ENCODE peak calls at places on chromosome 1, in eight cellular contexts. D, L, W, T, G, P, U and E are unnamed samples.

GRCh38 chr1:3871451-3871805 is 14.2 kb downstream of the DFFB start:
- DNase-seq in D (no peak), L (no peak), W (no peak), T (no peak), G (no peak), P (no peak), U (no peak), E (no peak)

GRCh38 chr1:38183094-38183493 is 136.5 kb upstream of the POU3F1 start:
- DNase-seq in D (no peak), L (no peak), W (no peak), T (no peak), G (no peak), P (no peak), U (no peak), E (no peak)

GRCh38 chr1:196324345-196324744 is 283.9 kb downstream of the KCNT2 start:
- DNase-seq in D (no peak), L (no peak), W (no peak), T (no peak), G (no peak), P (no peak), U (no peak), E (no peak)

GRCh38 chr1:101128211-101128727 is 102.7 kb upstream of the DPH5 start:
- DNase-seq in D (peak), L (no peak), W (no peak), T (peak), G (peak), P (no peak), U (no peak), E (peak)

GRCh38 chr1:173094539-173094938 is 43.8 kb upstream of the TNFSF18 start:
- DNase-seq in D (no peak), L (no peak), W (no peak), T (no peak), G (no peak), P (no peak), U (no peak), E (no peak)

GRCh38 chr1:86868477-86868876 is 45.4 kb downstream of the SELENOF start:
- DNase-seq in D (no peak), L (no peak), W (no peak), T (no peak), G (no peak), P (no peak), U (no peak), E (no peak)

GRCh38 chr1:21297975-21298374 is 7.7 kb upstream of the ECE1 start:
- DNase-seq in D (no peak), L (no peak), W (no peak), T (no peak), G (no peak), P (no peak), U (no peak), E (no peak)

GRCh38 chr1:160260436-160261382 is 1.6 kb downstream of the DCAF8 start:
- DNase-seq in D (no peak), L (no peak), W (peak), T (no peak), G (no peak), P (no peak), U (peak), E (no peak)

GRCh38 chr1:172373864-172374263 is 46.6 kb upstream of the C1orf105 start:
- DNase-seq in D (no peak), L (no peak), W (no peak), T (no peak), G (peak), P (no peak), U (no peak), E (no peak)

GRCh38 chr1:183272390-183272801 is 86.3 kb downstream of the LAMC2 start:
- DNase-seq in D (no peak), L (no peak), W (peak), T (no peak), G (no peak), P (no peak), U (no peak), E (no peak)

GRCh38 chr1:225747566-225747965 is 30.1 kb upstream of the SRP9 start:
- DNase-seq in D (no peak), L (no peak), W (no peak), T (no peak), G (no peak), P (no peak), U (no peak), E (no peak)

GRCh38 chr1:1114431-1114830 is 1.5 kb downstream of the C1orf159 start:
- DNase-seq in D (no peak), L (no peak), W (no peak), T (no peak), G (no peak), P (peak), U (no peak), E (no peak)

GRCh38 chr1:40984531-40984930 is 5.0 kb downstream of the CTPS1 start:
- DNase-seq in D (no peak), L (no peak), W (no peak), T (no peak), G (no peak), P (no peak), U (no peak), E (no peak)

GRCh38 chr1:162380061-162380846 is 1.3 kb upstream of the C1orf226 start:
- DNase-seq in D (no peak), L (no peak), W (no peak), T (no peak), G (no peak), P (no peak), U (no peak), E (no peak)

GRCh38 chr1:55702064-55702463 is 486.9 kb upstream of the USP24 start:
- DNase-seq in D (no peak), L (no peak), W (no peak), T (no peak), G (peak), P (no peak), U (no peak), E (peak)

GRCh38 chr1:62395291-62395690 is 41.6 kb upstream of the USP1 start:
- DNase-seq in D (no peak), L (no peak), W (no peak), T (no peak), G (no peak), P (no peak), U (no peak), E (no peak)

GRCh38 chr1:235450886-235451457 is 53.3 kb downstream of the B3GALNT2 start:
- DNase-seq in D (no peak), L (no peak), W (no peak), T (no peak), G (no peak), P (no peak), U (no peak), E (no peak)